ENCODE peak calls at places on chromosomes 16 and 17, in five cellular contexts. V, Q, B, Z and A are unnamed samples.

GRCh38 chr16:88921603-88921995 is 55.1 kb upstream of the PABPN1L start:
- DNase-seq in Q (no peak), V (no peak), Z (no peak), B (no peak), A (no peak)

GRCh38 chr17:49404371-49404770 is 10.3 kb downstream of the PHB1 start:
- DNase-seq in Z (no peak), B (no peak), V (no peak), Q (no peak), A (no peak)

GRCh38 chr16:48353565-48354163 is 31.5 kb downstream of the SIAH1 start:
- DNase-seq in Z (peak; percentile 85), B (peak; percentile 25), Q (peak; percentile 62), V (peak; percentile 81), A (peak; percentile 76)

GRCh38 chr16:20611975-20612471 is 35.9 kb upstream of the ACSM2B start:
- DNase-seq in Z (peak; percentile 10), Q (peak; percentile 64), B (no peak), V (no peak), A (no peak)

GRCh38 chr16:64365448-64365858 is 756.4 kb downstream of the CDH11 start:
- DNase-seq in B (no peak), Z (no peak), Q (no peak), V (no peak), A (no peak)

GRCh38 chr17:1058423-1059130 is 61.6 kb downstream of the TIMM22 start:
- DNase-seq in V (peak; percentile 73), Q (peak; percentile 74), Z (peak; percentile 40), B (peak; percentile 54), A (no peak)

GRCh38 chr16:85729452-85729851 is 21.4 kb downstream of the C16orf74 start:
- DNase-seq in Z (no peak), Q (no peak), B (no peak), V (no peak), A (no peak)

GRCh38 chr17:1644493-1645206 is 882 bp downstream of the SCARF1 start:
- DNase-seq in V (no peak), B (peak; percentile 11), Z (no peak), Q (no peak), A (peak; percentile 70)

GRCh38 chr16:85650864-85651811 is 37.6 kb downstream of the GINS2 start:
- DNase-seq in Q (no peak), Z (no peak), B (no peak), V (no peak), A (no peak)

GRCh38 chr16:71536752-71537499 is 10.7 kb downstream of the CHST4 start:
- DNase-seq in Q (no peak), B (no peak), V (no peak), Z (no peak), A (no peak)

GRCh38 chr17:65698381-65699061 is 137.1 kb upstream of the AXIN2 start:
- DNase-seq in B (no peak), V (no peak), Z (peak; percentile 86), Q (peak; percentile 31), A (no peak)

GRCh38 chr17:6914711-6915110 is 81.1 kb upstream of the ALOX12 start:
- DNase-seq in B (no peak), Q (no peak), V (no peak), Z (no peak), A (no peak)

GRCh38 chr17:79136596-79136995 is 62.0 kb downstream of the ENGASE start:
- DNase-seq in V (no peak), Z (no peak), B (no peak), Q (no peak), A (no peak)

GRCh38 chr16:77111057-77111456 is 79.9 kb upstream of the MON1B start:
- DNase-seq in Q (no peak), B (no peak), Z (no peak), V (no peak), A (no peak)

GRCh38 chr17:40622509-40622928 is 25.1 kb downstream of the SMARCE1 start:
- DNase-seq in B (no peak), Z (no peak), V (no peak), Q (no peak), A (no peak)

GRCh38 chr16:30139895-30140481 is 17.0 kb upstream of the MAPK3 start:
- DNase-seq in Z (no peak), Q (no peak), V (no peak), B (no peak), A (no peak)

GRCh38 chr16:30715777-30716445 is 16.9 kb downstream of the SRCAP start:
- DNase-seq in Q (no peak), V (no peak), Z (peak; percentile 26), B (no peak), A (no peak)

GRCh38 chr16:57994778-57995177 is 5.7 kb downstream of the ZNF319 start:
- DNase-seq in V (no peak), Q (peak; percentile 69), Z (peak; percentile 39), B (peak; percentile 34), A (peak; percentile 55)

GRCh38 chr16:46621006-46621629 is at the start of gene SHCBP1:
- DNase-seq in V (peak; percentile 96), Q (peak; percentile 80), Z (peak; percentile 89), B (peak; percentile 74), A (peak; percentile 96)

GRCh38 chr17:28567604-28568003 is 3.7 kb downstream of the PIGS start:
- DNase-seq in Z (no peak), V (no peak), B (no peak), Q (no peak), A (no peak)

GRCh38 chr16:55169780-55170179 is 154.2 kb upstream of the IRX6 start:
- DNase-seq in Z (no peak), V (no peak), B (no peak), Q (peak; percentile 32), A (no peak)

GRCh38 chr16:31006589-31006988 is 3.8 kb downstream of the STX1B start:
- DNase-seq in Z (no peak), Q (no peak), B (no peak), V (no peak), A (no peak)

GRCh38 chr16:749010-749409 is 8.2 kb upstream of the CIAO3 start:
- DNase-seq in V (no peak), Q (no peak), B (no peak), Z (peak; percentile 85), A (peak; percentile 82)